ENCODE peak calls at places on chromosomes 1 and 21, in seven cellular contexts. One of them, this sample, is unnamed. For H3K27me3, the result is how much of the 10 kb centered on the place peaks cover.

GRCh38 chr21:34076835-34077234 is 3.5 kb downstream of the MRPS6 start:
- DNase-seq in ovary: no peak
- DNase-seq in uterus: no peak
- DNase-seq in IMR-90: no peak
- DNase-seq in heart left ventricle: no peak
- DNase-seq in stomach: no peak
- DNase-seq in adrenal gland: no peak
- DNase-seq in this sample: no peak

GRCh38 chr1:20366076-20366765 is 75.5 kb downstream of the VWA5B1 start:
- DNase-seq in ovary: no peak
- DNase-seq in uterus: no peak
- DNase-seq in IMR-90: peak
- DNase-seq in heart left ventricle: peak
- DNase-seq in stomach: no peak
- DNase-seq in adrenal gland: peak
- DNase-seq in this sample: no peak

GRCh38 chr1:244730153-244730933 is 77.4 kb downstream of the DESI2 start:
- DNase-seq in ovary: peak
- DNase-seq in uterus: peak
- DNase-seq in IMR-90: peak
- DNase-seq in heart left ventricle: peak
- DNase-seq in stomach: peak
- DNase-seq in adrenal gland: peak
- DNase-seq in this sample: no peak

GRCh38 chr1:52706136-52706670 is 8.1 kb upstream of the COA7 start:
- DNase-seq in ovary: no peak
- DNase-seq in uterus: no peak
- DNase-seq in IMR-90: no peak
- DNase-seq in heart left ventricle: no peak
- DNase-seq in stomach: no peak
- DNase-seq in adrenal gland: no peak
- DNase-seq in this sample: no peak

GRCh38 chr1:92315766-92316413 is 17.0 kb downstream of the RPAP2 start:
- DNase-seq in ovary: no peak
- DNase-seq in uterus: no peak
- DNase-seq in IMR-90: no peak
- DNase-seq in heart left ventricle: no peak
- DNase-seq in stomach: no peak
- DNase-seq in adrenal gland: no peak
- DNase-seq in this sample: no peak

GRCh38 chr1:168469690-168470089 is 74.1 kb downstream of the XCL2 start:
- DNase-seq in ovary: peak
- DNase-seq in uterus: peak
- DNase-seq in IMR-90: peak
- DNase-seq in heart left ventricle: peak
- DNase-seq in stomach: peak
- DNase-seq in adrenal gland: peak
- DNase-seq in this sample: no peak

GRCh38 chr1:168623838-168624237 is 47.4 kb downstream of the XCL1 start:
- DNase-seq in ovary: no peak
- DNase-seq in uterus: no peak
- DNase-seq in IMR-90: no peak
- DNase-seq in heart left ventricle: no peak
- DNase-seq in stomach: no peak
- DNase-seq in adrenal gland: no peak
- DNase-seq in this sample: no peak

GRCh38 chr1:42742617-42743301 is 2.7 kb upstream of the CLDN19 start:
- DNase-seq in ovary: no peak
- DNase-seq in uterus: no peak
- DNase-seq in IMR-90: no peak
- DNase-seq in heart left ventricle: no peak
- DNase-seq in stomach: no peak
- DNase-seq in adrenal gland: no peak
- DNase-seq in this sample: no peak

GRCh38 chr21:14677639-14678179 is 131.6 kb upstream of the SAMSN1 start:
- DNase-seq in ovary: no peak
- DNase-seq in uterus: no peak
- DNase-seq in IMR-90: no peak
- DNase-seq in heart left ventricle: no peak
- DNase-seq in stomach: no peak
- DNase-seq in adrenal gland: no peak
- DNase-seq in this sample: no peak

GRCh38 chr21:46122241-46122671 is 24.3 kb downstream of the COL6A2 start:
- DNase-seq in ovary: peak
- DNase-seq in uterus: peak
- DNase-seq in IMR-90: peak
- DNase-seq in heart left ventricle: peak
- DNase-seq in stomach: peak
- DNase-seq in adrenal gland: no peak
- DNase-seq in this sample: no peak

GRCh38 chr1:115781343-115781742 is 12.8 kb upstream of the CASQ2 start:
- DNase-seq in ovary: no peak
- DNase-seq in uterus: no peak
- DNase-seq in IMR-90: no peak
- DNase-seq in heart left ventricle: no peak
- DNase-seq in stomach: no peak
- DNase-seq in adrenal gland: no peak
- DNase-seq in this sample: no peak

GRCh38 chr1:29436386-29436785 is 200.1 kb downstream of the PTPRU start:
- DNase-seq in ovary: no peak
- DNase-seq in uterus: no peak
- DNase-seq in IMR-90: no peak
- DNase-seq in heart left ventricle: no peak
- DNase-seq in stomach: no peak
- DNase-seq in adrenal gland: no peak
- DNase-seq in this sample: no peak

GRCh38 chr1:44786138-44786840 is 1.7 kb downstream of the BEST4 start:
- DNase-seq in ovary: peak
- DNase-seq in uterus: peak
- DNase-seq in IMR-90: peak
- DNase-seq in heart left ventricle: peak
- DNase-seq in stomach: peak
- DNase-seq in adrenal gland: peak
- DNase-seq in this sample: no peak

GRCh38 chr1:245915851-245916250 is 591.2 kb downstream of the SMYD3 start:
- DNase-seq in ovary: no peak
- DNase-seq in uterus: no peak
- DNase-seq in IMR-90: no peak
- DNase-seq in heart left ventricle: no peak
- DNase-seq in stomach: no peak
- DNase-seq in adrenal gland: no peak
- DNase-seq in this sample: no peak

GRCh38 chr1:1627842-1628655 is 3.9 kb upstream of the MMP23B start:
- DNase-seq in ovary: peak
- DNase-seq in uterus: no peak
- DNase-seq in IMR-90: no peak
- DNase-seq in heart left ventricle: peak
- DNase-seq in stomach: no peak
- DNase-seq in adrenal gland: no peak
- DNase-seq in this sample: no peak

GRCh38 chr1:152049291-152050073 is 12.7 kb upstream of the S100A11 start:
- DNase-seq in ovary: no peak
- DNase-seq in uterus: no peak
- DNase-seq in IMR-90: peak
- DNase-seq in heart left ventricle: no peak
- DNase-seq in stomach: no peak
- DNase-seq in adrenal gland: no peak
- DNase-seq in this sample: no peak

GRCh38 chr1:24567792-24568388 is 12.0 kb downstream of the NCMAP start:
- DNase-seq in ovary: no peak
- DNase-seq in uterus: no peak
- DNase-seq in IMR-90: no peak
- DNase-seq in heart left ventricle: no peak
- DNase-seq in stomach: peak
- DNase-seq in adrenal gland: peak
- DNase-seq in this sample: no peak

DNA sequence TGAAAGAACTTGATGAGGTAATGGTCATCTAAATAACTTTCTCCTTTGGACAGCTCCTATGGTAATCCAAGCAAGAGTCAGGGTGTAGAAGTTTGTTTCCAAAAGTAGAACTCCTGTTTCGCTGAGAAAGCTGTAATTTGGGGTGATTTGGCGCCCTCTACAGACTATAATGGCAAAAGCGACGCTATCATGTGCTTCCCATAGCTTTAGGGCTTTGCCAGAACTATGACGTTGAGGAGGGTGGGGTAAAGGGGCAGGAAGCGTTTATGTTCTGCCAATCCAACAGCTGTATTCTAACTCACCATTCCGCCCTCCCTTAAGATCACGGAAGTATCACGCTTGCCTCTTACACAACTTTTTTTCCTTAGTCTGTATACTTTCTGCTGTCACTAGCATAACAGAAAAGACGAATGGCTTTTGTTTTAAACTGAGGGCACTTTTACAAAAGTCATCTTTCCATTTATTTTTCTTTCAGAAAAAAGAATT is at the start of gene FMO4:
- DNase-seq in ovary: peak
- DNase-seq in uterus: peak
- DNase-seq in IMR-90: peak
- DNase-seq in heart left ventricle: peak
- DNase-seq in stomach: peak
- DNase-seq in adrenal gland: peak
- DNase-seq in this sample: peak
- TF ChIP-seq POLR2A in ovary: no peak
- TF ChIP-seq POLR2A in uterus: peak
- TF ChIP-seq POLR2A in IMR-90: no peak
- TF ChIP-seq POLR2A in heart left ventricle: no peak
- TF ChIP-seq POLR2A in stomach: no peak
- TF ChIP-seq POLR2A in adrenal gland: peak
- TF ChIP-seq POLR2A in this sample: peak

DNA sequence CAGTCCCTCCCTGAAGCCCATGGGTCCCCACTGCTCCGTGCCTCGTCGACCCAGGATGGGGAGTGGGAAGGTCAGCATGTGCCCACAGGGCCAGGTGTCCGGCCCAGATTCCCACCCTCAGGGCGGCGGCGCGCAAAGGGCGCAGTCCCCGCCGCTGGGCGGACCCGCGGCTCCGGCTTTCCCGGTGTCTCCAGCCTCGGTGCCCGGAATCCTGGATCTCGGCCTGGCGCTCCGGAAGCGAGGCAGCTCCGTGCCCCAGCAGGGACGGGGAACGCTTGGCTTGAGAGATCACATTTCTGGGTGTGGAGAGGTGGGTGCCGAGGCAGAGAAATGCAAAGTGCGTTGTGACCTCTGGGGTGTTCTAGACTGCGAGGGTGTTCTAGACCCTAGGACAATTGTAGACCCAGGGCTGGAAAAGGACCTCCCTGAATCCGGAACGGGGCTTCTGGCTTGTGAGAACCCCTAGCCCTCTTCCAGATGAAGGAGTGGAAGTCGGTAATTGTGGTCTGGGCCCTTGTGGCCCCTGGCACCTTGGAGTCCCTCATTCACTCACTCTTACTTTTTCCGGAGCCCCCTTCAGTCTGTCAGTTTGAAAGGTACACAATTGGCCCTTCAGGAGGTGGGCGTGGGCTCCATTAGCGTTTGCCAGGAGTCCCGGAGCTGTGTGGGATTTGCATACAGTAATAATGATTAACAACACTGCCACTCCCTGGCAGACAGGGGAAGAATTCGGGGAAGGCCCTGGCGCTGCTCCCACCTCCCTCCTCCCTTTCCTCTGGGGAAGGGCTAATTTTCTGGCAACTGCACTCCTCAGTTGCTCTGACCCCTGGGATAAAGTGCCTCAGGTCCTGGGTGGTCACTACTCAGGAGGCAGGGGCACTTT is 1.7 kb upstream of the KCND3 start:
- DNase-seq in ovary: no peak
- DNase-seq in uterus: peak
- DNase-seq in IMR-90: no peak
- DNase-seq in heart left ventricle: peak
- DNase-seq in stomach: peak
- DNase-seq in adrenal gland: peak
- DNase-seq in this sample: no peak
- TF ChIP-seq CTCF in ovary: no peak
- TF ChIP-seq CTCF in uterus: peak
- TF ChIP-seq CTCF in IMR-90: peak
- TF ChIP-seq CTCF in heart left ventricle: peak
- TF ChIP-seq CTCF in stomach: no peak
- TF ChIP-seq CTCF in adrenal gland: peak
- TF ChIP-seq CTCF in this sample: no peak

GRCh38 chr1:4710592-4711190 is 56.3 kb downstream of the AJAP1 start:
- DNase-seq in ovary: no peak
- DNase-seq in uterus: no peak
- DNase-seq in IMR-90: no peak
- DNase-seq in heart left ventricle: no peak
- DNase-seq in stomach: no peak
- DNase-seq in adrenal gland: no peak
- DNase-seq in this sample: no peak

GRCh38 chr1:4711944-4712343 is 57.5 kb downstream of the AJAP1 start:
- DNase-seq in ovary: no peak
- DNase-seq in uterus: no peak
- DNase-seq in IMR-90: no peak
- DNase-seq in heart left ventricle: no peak
- DNase-seq in stomach: no peak
- DNase-seq in adrenal gland: no peak
- DNase-seq in this sample: no peak

GRCh38 chr1:4713669-4714068 is 59.3 kb downstream of the AJAP1 start:
- DNase-seq in ovary: no peak
- DNase-seq in uterus: no peak
- DNase-seq in IMR-90: no peak
- DNase-seq in heart left ventricle: no peak
- DNase-seq in stomach: no peak
- DNase-seq in adrenal gland: no peak
- DNase-seq in this sample: no peak

GRCh38 chr1:4711191-4711915 is 56.9 kb downstream of the AJAP1 start:
- DNase-seq in ovary: no peak
- DNase-seq in uterus: no peak
- DNase-seq in IMR-90: no peak
- DNase-seq in heart left ventricle: no peak
- DNase-seq in stomach: no peak
- DNase-seq in adrenal gland: no peak
- DNase-seq in this sample: no peak

DNA sequence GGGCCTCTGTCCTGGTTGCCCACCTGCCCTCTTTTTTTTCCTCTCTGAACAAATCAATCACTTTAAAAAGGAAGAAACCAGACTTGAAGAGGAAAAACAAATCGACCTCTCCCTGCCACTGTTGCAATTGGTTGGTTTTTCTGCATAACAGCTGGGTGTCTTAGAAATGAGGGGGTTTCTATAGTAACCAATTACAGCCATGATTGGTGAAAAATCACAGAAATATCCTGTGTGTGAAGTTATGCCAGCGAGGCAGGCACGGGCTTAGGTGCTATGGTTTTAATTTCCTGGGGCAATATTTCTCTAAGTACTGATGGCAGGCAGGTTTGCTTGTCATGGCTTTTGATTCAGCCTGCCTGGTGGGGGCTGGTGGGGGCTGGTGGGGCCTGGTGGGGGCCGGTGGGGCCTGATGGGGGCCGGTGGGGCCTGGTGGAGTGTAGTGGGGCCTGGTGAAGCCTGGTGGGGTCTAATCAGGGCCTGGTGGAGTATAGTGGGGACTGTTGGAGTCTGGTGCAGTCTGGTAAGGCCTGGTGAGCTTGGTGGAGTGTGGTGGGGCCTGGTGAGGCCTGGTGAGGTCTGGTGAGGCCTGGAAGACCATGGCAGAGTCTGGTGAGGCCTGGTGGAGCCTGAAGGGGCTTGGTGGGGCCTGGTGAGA is 54.6 kb downstream of the AJAP1 start:
- DNase-seq in ovary: no peak
- DNase-seq in uterus: no peak
- DNase-seq in IMR-90: no peak
- DNase-seq in heart left ventricle: no peak
- DNase-seq in stomach: no peak
- DNase-seq in adrenal gland: no peak
- DNase-seq in this sample: no peak
- H3K27me3 ChIP-seq in ovary: under half
- H3K27me3 ChIP-seq in uterus: under half
- H3K27me3 ChIP-seq in IMR-90: under half
- H3K27me3 ChIP-seq in heart left ventricle: under half
- H3K27me3 ChIP-seq in stomach: under half
- H3K27me3 ChIP-seq in adrenal gland: under half
- H3K27me3 ChIP-seq in this sample: under half

GRCh38 chr1:150560986-150561829 is 12.0 kb downstream of the ADAMTSL4 start:
- DNase-seq in ovary: peak
- DNase-seq in uterus: peak
- DNase-seq in IMR-90: peak
- DNase-seq in heart left ventricle: peak
- DNase-seq in stomach: peak
- DNase-seq in adrenal gland: peak
- DNase-seq in this sample: peak
- TF ChIP-seq POLR2A in ovary: peak
- TF ChIP-seq POLR2A in uterus: peak
- TF ChIP-seq POLR2A in IMR-90: peak
- TF ChIP-seq POLR2A in heart left ventricle: peak
- TF ChIP-seq POLR2A in stomach: peak
- TF ChIP-seq POLR2A in adrenal gland: peak
- TF ChIP-seq POLR2A in this sample: no peak